ENCODE peak calls at places on chromosomes 1 and 21, in six cellular contexts. N is fibroblast of pulmonary artery; R is uterus; I is astrocyte of the cerebellum; M is CD8-positive, alpha-beta memory T cell; K is GM06990. G is an unnamed sample.

GRCh38 chr1:156499703-156500577 is 635 bp downstream of the MEF2D start:
- DNase-seq in N (no peak), R (peak; percentile 74), I (no peak), M (peak; percentile 57), K (peak; percentile 59), G (no peak)

GRCh38 chr1:226873771-226874578 is 3.6 kb downstream of the PSEN2 start:
- DNase-seq in N (no peak), R (no peak), I (no peak), M (no peak), K (no peak), G (no peak)

GRCh38 chr1:22745675-22746585 is 35.3 kb downstream of the EPHB2 start:
- DNase-seq in N (peak; percentile 80), R (no peak), I (no peak), M (no peak), K (no peak), G (no peak)

GRCh38 chr1:46171872-46172271 is 3.0 kb upstream of the TSPAN1 start:
- DNase-seq in N (no peak), R (no peak), I (no peak), M (no peak), K (no peak), G (no peak)

GRCh38 chr21:14273736-14274538 is 58.0 kb downstream of the RBM11 start:
- DNase-seq in N (no peak), R (no peak), I (no peak), M (no peak), K (no peak), G (no peak)

GRCh38 chr21:14074177-14074576 is 136.6 kb downstream of the LIPI start:
- DNase-seq in N (no peak), R (no peak), I (no peak), M (no peak), K (no peak), G (no peak)

GRCh38 chr21:37862536-37862935 is 53.7 kb downstream of the KCNJ6 start:
- DNase-seq in N (peak; percentile 39), R (no peak), I (no peak), M (no peak), K (no peak), G (peak; percentile 22)

GRCh38 chr1:158654570-158654969 is 31.9 kb downstream of the SPTA1 start:
- DNase-seq in N (no peak), R (no peak), I (no peak), M (no peak), K (no peak), G (peak; percentile 63)

GRCh38 chr1:39116868-39117728 is 87.4 kb upstream of the MACF1 start:
- DNase-seq in N (peak; percentile 66), R (no peak), I (no peak), M (no peak), K (no peak), G (no peak)

GRCh38 chr1:245512181-245512888 is 357.6 kb downstream of the KIF26B start:
- DNase-seq in N (no peak), R (no peak), I (no peak), M (no peak), K (no peak), G (no peak)

GRCh38 chr1:44283524-44284173 is 70.4 kb downstream of the DMAP1 start:
- DNase-seq in N (no peak), R (no peak), I (no peak), M (no peak), K (no peak), G (no peak)

GRCh38 chr1:110587906-110588305 is 18.3 kb downstream of the KCNA2 start:
- DNase-seq in N (no peak), R (no peak), I (no peak), M (no peak), K (no peak), G (no peak)

GRCh38 chr1:165235777-165236285 is 120.7 kb downstream of the LMX1A start:
- DNase-seq in N (no peak), R (no peak), I (no peak), M (no peak), K (no peak), G (no peak)

GRCh38 chr1:219155140-219155539 is 18.5 kb upstream of the LYPLAL1 start:
- DNase-seq in N (peak; percentile 64), R (no peak), I (no peak), M (no peak), K (no peak), G (no peak)

GRCh38 chr1:39898648-39899603 is 2.8 kb downstream of the MYCL start:
- DNase-seq in N (peak; percentile 84), R (no peak), I (peak; percentile 23), M (no peak), K (no peak), G (no peak)

GRCh38 chr1:210358511-210359148 is 29.9 kb downstream of the HHAT start:
- DNase-seq in N (no peak), R (no peak), I (no peak), M (no peak), K (no peak), G (no peak)
- H3K4me3 ChIP-seq in N (no peak overlapping the region), R (no peak overlapping the region), I (no peak overlapping the region), M (no peak overlapping the region), K (no peak overlapping the region), G (no peak overlapping the region)

DNA sequence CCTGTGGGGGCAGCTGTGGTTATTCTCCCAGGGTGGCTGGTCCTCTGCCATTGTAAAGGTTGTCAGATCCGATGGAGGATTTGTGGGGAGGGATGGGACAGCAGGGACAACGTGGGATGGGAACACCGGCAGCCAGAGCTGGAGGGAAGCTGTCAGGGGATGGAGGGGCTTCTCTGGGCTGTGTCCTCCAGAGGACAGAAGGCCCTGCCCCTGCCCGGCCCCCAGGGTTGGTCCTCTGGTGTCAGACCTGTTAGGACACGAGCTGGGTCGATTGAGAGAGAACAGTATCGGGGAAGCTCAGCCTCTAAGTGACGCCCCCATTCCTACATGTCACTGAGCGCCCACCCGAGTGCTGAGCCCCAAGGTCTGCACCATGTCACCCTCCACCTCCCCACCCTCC is 244.6 kb downstream of the MATN1 start:
- DNase-seq in N (no peak), R (no peak), I (no peak), M (no peak), K (no peak), G (no peak)
- H3K4me3 ChIP-seq in N (no peak overlapping the region), R (no peak overlapping the region), I (no peak overlapping the region), M (no peak overlapping the region), K (no peak overlapping the region), G (no peak overlapping the region)

GRCh38 chr1:107795471-107795870 is 169.5 kb downstream of the VAV3 start:
- DNase-seq in N (no peak), R (no peak), I (no peak), M (no peak), K (no peak), G (no peak)
- H3K4me3 ChIP-seq in N (no peak overlapping the region), R (no peak overlapping the region), I (no peak overlapping the region), M (no peak overlapping the region), K (no peak overlapping the region), G (no peak overlapping the region)

DNA sequence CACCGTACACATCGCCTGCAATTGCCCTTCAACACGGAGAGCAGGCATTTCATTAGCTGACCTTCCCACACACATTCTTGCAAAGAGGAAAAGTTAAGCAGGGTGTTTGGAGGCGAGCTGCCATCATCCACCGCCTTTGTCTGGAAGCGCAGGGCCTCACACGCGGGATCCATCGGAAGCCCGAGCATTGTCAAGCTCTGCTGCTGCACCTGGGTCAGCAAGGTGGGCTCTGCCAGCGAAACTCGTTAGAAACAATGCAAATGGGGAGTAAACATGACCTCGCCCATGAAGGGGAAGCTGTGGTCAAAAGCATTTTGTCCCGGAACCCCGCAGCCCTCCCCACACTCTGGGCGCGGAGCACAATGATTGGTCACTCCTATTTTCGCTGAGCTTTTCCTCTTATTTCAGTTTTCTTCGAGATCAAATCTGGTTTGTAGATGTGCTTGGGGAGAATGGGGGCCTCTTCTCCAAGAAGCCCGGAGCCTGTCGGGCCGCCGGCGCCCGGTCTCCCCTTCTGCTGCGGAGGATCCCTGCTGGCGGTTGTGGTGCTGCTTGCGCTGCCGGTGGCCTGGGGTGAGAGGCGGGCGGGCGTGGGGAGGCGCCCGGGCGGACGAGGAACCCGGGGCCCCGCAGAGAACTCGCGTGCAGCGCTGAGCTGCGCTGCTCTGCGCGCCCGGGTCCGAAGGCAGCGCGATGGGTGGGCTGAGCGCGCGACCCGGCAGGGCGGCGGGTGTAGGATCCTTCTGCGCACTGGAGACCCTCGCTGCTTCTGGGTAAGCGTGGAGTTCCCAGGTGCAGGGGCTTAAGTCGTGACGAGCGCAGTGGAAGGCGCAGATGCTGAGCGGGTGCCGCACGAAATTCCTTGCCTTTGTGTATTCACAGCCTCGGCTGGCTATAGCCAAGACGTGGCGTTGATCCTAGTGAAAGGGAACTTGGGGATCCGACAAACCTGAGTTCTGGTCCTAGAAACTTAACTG is at the start of gene CR1:
- DNase-seq in N (peak; percentile 2), R (no peak), I (no peak), M (peak; percentile 47), K (peak; percentile 67), G (no peak)
- H3K4me3 ChIP-seq in N (peak within 1 kb of the TSS; percentile 15), R (no peak within 1 kb of the TSS), I (peak within 1 kb of the TSS; percentile 30), M (peak within 1 kb of the TSS; percentile 16), K (peak within 1 kb of the TSS; percentile 76), G (no peak within 1 kb of the TSS)

GRCh38 chr1:6209661-6210605 is 4.0 kb downstream of the RNF207 start:
- DNase-seq in N (no peak), R (no peak), I (no peak), M (no peak), K (no peak), G (peak; percentile 28)
- H3K4me3 ChIP-seq in N (no peak overlapping the region), R (no peak overlapping the region), I (peak overlapping the region; percentile 25), M (no peak overlapping the region), K (no peak overlapping the region), G (peak overlapping the region; percentile 7)

GRCh38 chr1:26913754-26914619 is at the start of gene NR0B2:
- DNase-seq in N (no peak), R (no peak), I (no peak), M (no peak), K (no peak), G (no peak)
- H3K4me3 ChIP-seq in N (no peak within 1 kb of the TSS), R (no peak within 1 kb of the TSS), I (no peak within 1 kb of the TSS), M (no peak within 1 kb of the TSS), K (no peak within 1 kb of the TSS), G (no peak within 1 kb of the TSS)

GRCh38 chr1:36513676-36514473 is 31.2 kb upstream of the CSF3R start:
- DNase-seq in N (no peak), R (no peak), I (no peak), M (no peak), K (no peak), G (no peak)

GRCh38 chr1:36516372-36517018 is 33.8 kb upstream of the CSF3R start:
- DNase-seq in N (peak; percentile 63), R (no peak), I (peak; percentile 16), M (peak; percentile 13), K (peak; percentile 27), G (peak; percentile 17)

GRCh38 chr1:36512842-36513241 is 30.1 kb upstream of the CSF3R start:
- DNase-seq in N (no peak), R (no peak), I (no peak), M (no peak), K (no peak), G (no peak)

GRCh38 chr1:36515315-36516138 is 32.8 kb upstream of the CSF3R start:
- DNase-seq in N (no peak), R (no peak), I (no peak), M (no peak), K (no peak), G (no peak)

GRCh38 chr1:36514501-36514900 is 31.8 kb upstream of the CSF3R start:
- DNase-seq in N (no peak), R (no peak), I (no peak), M (no peak), K (no peak), G (no peak)
- H3K4me3 ChIP-seq in N (no peak overlapping the region), R (no peak overlapping the region), I (no peak overlapping the region), M (no peak overlapping the region), K (no peak overlapping the region), G (no peak overlapping the region)